ENCODE peak calls at places on chromosomes 4 and X, in five cellular contexts. Q is activated gamma-delta T cell treated with anti-CD3 and anti-CD28 coated beads, Interleukin-2, amount 50 U/mL, for 16 hours; B is stimulated activated CD4-positive, alpha-beta T cell treated with anti-CD3 and anti-CD28 coated beads, Interleukin-15, amount 100 ng/mL, for 24 hours; V is COR-L47; P is NCI-H1105. U is an unnamed sample.

GRCh38 chrX:24306430-24306829 is 7.4 kb downstream of the SUPT20HL2 start:
- DNase-seq in Q (no peak), P (no peak), B (no peak), V (no peak), U (no peak)

GRCh38 chr4:87589531-87589930 is 18.8 kb upstream of the DSPP start:
- DNase-seq in B (no peak), P (no peak), Q (no peak), V (no peak), U (no peak)

GRCh38 chr4:68141852-68142251 is 12.2 kb upstream of the TMPRSS11F start:
- DNase-seq in B (no peak), P (no peak), V (no peak), Q (no peak), U (no peak)

GRCh38 chr4:67744561-67745283 is 9.5 kb downstream of the GNRHR start:
- DNase-seq in V (no peak), P (no peak), B (no peak), Q (no peak), U (no peak)

GRCh38 chr4:40289366-40290188 is 45.6 kb upstream of the CHRNA9 start:
- DNase-seq in B (peak), P (peak), Q (no peak), V (peak), U (no peak)

GRCh38 chr4:22500831-22501714 is 14.8 kb downstream of the ADGRA3 start:
- DNase-seq in Q (no peak), B (peak), P (no peak), V (no peak), U (no peak)

GRCh38 chr4:118783887-118784286 is 52.0 kb downstream of the SEC24D start:
- DNase-seq in P (no peak), V (peak), B (no peak), Q (no peak), U (no peak)

GRCh38 chr4:52051213-52051614 is at the start of gene SPATA18:
- DNase-seq in V (peak), B (peak), P (no peak), Q (no peak), U (peak)

GRCh38 chr4:147776600-147777175 is 44.8 kb downstream of the ARHGAP10 start:
- DNase-seq in Q (no peak), V (no peak), B (no peak), P (no peak), U (no peak)

GRCh38 chr4:141814499-141814898 is 178.1 kb downstream of the IL15 start:
- DNase-seq in Q (no peak), V (no peak), B (no peak), P (no peak), U (no peak)

GRCh38 chr4:52979020-52979419 is 116.9 kb downstream of the RASL11B start:
- DNase-seq in V (no peak), P (no peak), B (no peak), Q (no peak), U (no peak)

GRCh38 chrX:13511557-13512330 is 57.7 kb upstream of the EGFL6 start:
- DNase-seq in V (no peak), Q (no peak), P (no peak), B (no peak), U (no peak)

GRCh38 chr4:88458091-88458740 is 1.3 kb downstream of the HERC5 start:
- DNase-seq in P (no peak), B (no peak), Q (no peak), V (no peak), U (no peak)

GRCh38 chr4:66929748-66930147 is 615.6 kb downstream of the CENPC start:
- DNase-seq in B (no peak), P (peak), Q (no peak), V (peak), U (no peak)

GRCh38 chrX:149060921-149061320 is 444.2 kb downstream of the IDS start:
- DNase-seq in V (no peak), P (no peak), B (no peak), Q (no peak), U (no peak)

GRCh38 chrX:153381684-153382532 is 19.2 kb downstream of the PNMA6E start:
- DNase-seq in P (peak), B (peak), V (peak), Q (no peak), U (peak)

GRCh38 chr4:69831270-69831627 is 28.7 kb downstream of the SULT1E1 start:
- DNase-seq in B (no peak), V (no peak), Q (no peak), P (no peak), U (no peak)

GRCh38 chrX:150856101-150856500 is 42.4 kb downstream of the CD99L2 start:
- DNase-seq in P (no peak), V (no peak), Q (no peak), B (no peak), U (no peak)

GRCh38 chrX:150465856-150466775 is 102.3 kb upstream of the MTM1 start:
- DNase-seq in B (no peak), Q (no peak), V (no peak), P (no peak), U (no peak)

GRCh38 chr4:135418353-135418752 is 1216.8 kb upstream of the PABPC4L start:
- DNase-seq in B (no peak), Q (no peak), V (no peak), P (no peak), U (peak)

GRCh38 chrX:113548308-113549015 is 707.8 kb upstream of the AMOT start:
- DNase-seq in V (peak), B (no peak), P (no peak), Q (no peak), U (no peak)

GRCh38 chr4:87853108-87853507 is 20.3 kb downstream of the MEPE start:
- DNase-seq in Q (no peak), P (peak), V (peak), B (no peak), U (peak)

GRCh38 chr4:185210102-185210981 is 944 bp downstream of the SNX25 start:
- DNase-seq in Q (peak), B (peak), P (no peak), V (peak), U (peak)

GRCh38 chr4:167966161-167966560 is 126.2 kb upstream of the ANXA10 start:
- DNase-seq in B (no peak), Q (no peak), V (no peak), P (no peak), U (no peak)

GRCh38 chrX:53794181-53794580 is 107.7 kb upstream of the HUWE1 start:
- DNase-seq in P (no peak), V (no peak), B (no peak), Q (no peak), U (no peak)

GRCh38 chr4:55345980-55346850 is at the start of gene SRD5A3:
- DNase-seq in B (peak), P (peak), V (peak), Q (peak), U (peak)

GRCh38 chrX:154373340-154374306 is 811 bp downstream of the FLNA start:
- DNase-seq in Q (no peak), P (peak), B (peak), V (peak), U (peak)

GRCh38 chrX:40542972-40543371 is 37.8 kb upstream of the ATP6AP2 start:
- DNase-seq in B (no peak), Q (no peak), P (no peak), V (no peak), U (no peak)

GRCh38 chr4:42464550-42465124 is 67.3 kb downstream of the SHISA3 start:
- DNase-seq in B (no peak), V (no peak), P (no peak), Q (no peak), U (no peak)

GRCh38 chrX:31590581-31591113 is 518.8 kb upstream of the FTHL17 start:
- DNase-seq in V (no peak), P (no peak), B (no peak), Q (no peak), U (no peak)